ENCODE peak calls at places on chromosomes 1 and 21, in four cellular contexts. O is cardiac fibroblast; I is epithelial cell of proximal tubule; B is activated CD8-positive, alpha-beta T cell treated with anti-CD3 and anti-CD28 coated beads for 36 hours. W is an unnamed sample.

GRCh38 chr21:38327984-38328383 is 71.2 kb downstream of the KCNJ15 start:
- DNase-seq in O (no peak), I (no peak), B (peak), W (no peak)

GRCh38 chr1:21935393-21935804 is 1.7 kb downstream of the HSPG2 start:
- DNase-seq in O (no peak), I (no peak), B (no peak), W (no peak)

GRCh38 chr1:52635321-52636089 is 2.5 kb downstream of the SHISAL2A start:
- DNase-seq in O (no peak), I (no peak), B (no peak), W (no peak)

GRCh38 chr1:229091721-229092136 is 179.2 kb upstream of the RAB4A start:
- DNase-seq in O (no peak), I (no peak), B (no peak), W (no peak)

GRCh38 chr1:41476807-41477361 is 7.6 kb downstream of the EDN2 start:
- DNase-seq in O (peak), I (no peak), B (no peak), W (no peak)

GRCh38 chr21:16891821-16892220 is 621.0 kb upstream of the CXADR start:
- DNase-seq in O (peak), I (peak), B (no peak), W (peak)

GRCh38 chr1:232810856-232811255 is 5.6 kb downstream of the MAP10 start:
- DNase-seq in O (peak), I (no peak), B (no peak), W (no peak)

GRCh38 chr1:43421976-43422750 is 31.6 kb downstream of the HYI start:
- DNase-seq in O (no peak), I (no peak), B (no peak), W (no peak)

DNA sequence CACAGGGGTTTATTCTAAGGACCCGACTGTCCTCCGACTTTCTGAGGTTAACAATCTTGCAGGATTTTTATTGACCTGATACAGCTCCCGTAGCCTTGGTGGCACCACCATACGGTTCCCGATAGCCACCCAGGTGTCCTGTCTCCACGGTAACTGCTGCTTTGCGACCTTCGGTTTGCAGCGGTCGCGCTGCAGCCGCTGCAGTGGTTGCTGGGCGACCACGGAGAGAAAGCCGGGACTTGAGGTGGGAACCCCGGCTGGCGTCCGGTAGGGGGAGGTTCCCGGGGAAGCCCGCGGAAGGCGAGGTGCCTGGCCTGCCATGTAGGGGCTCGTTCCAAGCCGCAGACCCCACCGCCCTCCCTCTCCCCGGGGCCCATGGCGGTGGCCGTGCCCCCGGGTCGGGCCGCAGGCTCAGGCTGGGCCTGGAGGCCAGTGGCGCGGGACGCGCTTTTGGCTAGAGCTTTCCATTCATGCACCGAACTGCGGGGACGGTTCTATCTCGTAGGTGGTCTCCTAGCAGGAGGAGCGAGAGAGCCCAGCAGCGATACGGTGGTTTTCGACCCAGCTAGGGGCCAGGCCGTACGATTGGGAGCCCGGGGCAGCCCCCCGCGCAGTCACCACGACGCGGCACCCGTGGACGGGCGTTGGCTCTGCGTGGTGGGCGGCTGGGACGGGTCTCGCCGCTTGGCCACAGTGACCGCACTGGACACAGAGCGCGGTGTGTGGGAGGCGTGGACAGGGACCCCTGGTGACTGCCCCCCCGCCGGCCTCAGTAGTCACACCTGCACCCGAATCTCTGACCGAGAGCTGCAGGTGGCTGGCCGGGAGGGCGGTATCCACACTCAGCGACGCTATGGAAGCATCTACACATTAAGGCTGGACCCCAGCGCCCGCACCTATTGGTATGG is at the start of gene KLHDC9:
- DNase-seq in O (no peak), I (no peak), B (peak), W (peak)
- TF ChIP-seq CTCF in O (no peak), I (peak), B (no peak), W (no peak)

GRCh38 chr1:207832796-207833195 is 78.1 kb downstream of the CD34 start:
- DNase-seq in O (no peak), I (no peak), B (no peak), W (no peak)
- TF ChIP-seq CTCF in O (no peak), I (no peak), B (no peak), W (no peak)

GRCh38 chr1:54510715-54511270 is 37.2 kb upstream of the ACOT11 start:
- DNase-seq in O (no peak), I (no peak), B (no peak), W (no peak)
- TF ChIP-seq CTCF in O (no peak), I (no peak), B (no peak), W (no peak)

GRCh38 chr1:91608876-91609275 is 108.2 kb downstream of the CDC7 start:
- DNase-seq in O (peak), I (peak), B (no peak), W (peak)
- TF ChIP-seq CTCF in O (no peak), I (peak), B (no peak), W (no peak)

GRCh38 chr1:211511947-211512346 is 20.0 kb upstream of the RD3 start:
- DNase-seq in O (peak), I (no peak), B (no peak), W (peak)

GRCh38 chr1:211517006-211517405 is 25.0 kb upstream of the RD3 start:
- DNase-seq in O (no peak), I (no peak), B (peak), W (no peak)

GRCh38 chr1:211515090-211516023 is 23.4 kb upstream of the RD3 start:
- DNase-seq in O (peak), I (peak), B (peak), W (peak)

GRCh38 chr1:211511030-211511429 is 19.1 kb upstream of the RD3 start:
- DNase-seq in O (peak), I (no peak), B (no peak), W (no peak)

GRCh38 chr1:211514030-211514754 is 22.2 kb upstream of the RD3 start:
- DNase-seq in O (peak), I (peak), B (peak), W (peak)
- TF ChIP-seq CTCF in O (peak), I (peak), B (peak), W (peak)

GRCh38 chr1:66346057-66346795 is 187.7 kb upstream of the SGIP1 start:
- DNase-seq in O (no peak), I (no peak), B (no peak), W (no peak)

GRCh38 chr1:66342707-66343106 is 191.2 kb upstream of the SGIP1 start:
- DNase-seq in O (no peak), I (no peak), B (peak), W (no peak)

GRCh38 chr1:66346873-66347272 is 187.1 kb upstream of the SGIP1 start:
- DNase-seq in O (no peak), I (no peak), B (no peak), W (no peak)

GRCh38 chr1:66341446-66342089 is 192.4 kb upstream of the SGIP1 start:
- DNase-seq in O (no peak), I (no peak), B (no peak), W (no peak)

GRCh38 chr1:66343569-66344325 is 190.2 kb upstream of the SGIP1 start:
- DNase-seq in O (peak), I (no peak), B (peak), W (no peak)
- TF ChIP-seq CTCF in O (no peak), I (no peak), B (no peak), W (no peak)

DNA sequence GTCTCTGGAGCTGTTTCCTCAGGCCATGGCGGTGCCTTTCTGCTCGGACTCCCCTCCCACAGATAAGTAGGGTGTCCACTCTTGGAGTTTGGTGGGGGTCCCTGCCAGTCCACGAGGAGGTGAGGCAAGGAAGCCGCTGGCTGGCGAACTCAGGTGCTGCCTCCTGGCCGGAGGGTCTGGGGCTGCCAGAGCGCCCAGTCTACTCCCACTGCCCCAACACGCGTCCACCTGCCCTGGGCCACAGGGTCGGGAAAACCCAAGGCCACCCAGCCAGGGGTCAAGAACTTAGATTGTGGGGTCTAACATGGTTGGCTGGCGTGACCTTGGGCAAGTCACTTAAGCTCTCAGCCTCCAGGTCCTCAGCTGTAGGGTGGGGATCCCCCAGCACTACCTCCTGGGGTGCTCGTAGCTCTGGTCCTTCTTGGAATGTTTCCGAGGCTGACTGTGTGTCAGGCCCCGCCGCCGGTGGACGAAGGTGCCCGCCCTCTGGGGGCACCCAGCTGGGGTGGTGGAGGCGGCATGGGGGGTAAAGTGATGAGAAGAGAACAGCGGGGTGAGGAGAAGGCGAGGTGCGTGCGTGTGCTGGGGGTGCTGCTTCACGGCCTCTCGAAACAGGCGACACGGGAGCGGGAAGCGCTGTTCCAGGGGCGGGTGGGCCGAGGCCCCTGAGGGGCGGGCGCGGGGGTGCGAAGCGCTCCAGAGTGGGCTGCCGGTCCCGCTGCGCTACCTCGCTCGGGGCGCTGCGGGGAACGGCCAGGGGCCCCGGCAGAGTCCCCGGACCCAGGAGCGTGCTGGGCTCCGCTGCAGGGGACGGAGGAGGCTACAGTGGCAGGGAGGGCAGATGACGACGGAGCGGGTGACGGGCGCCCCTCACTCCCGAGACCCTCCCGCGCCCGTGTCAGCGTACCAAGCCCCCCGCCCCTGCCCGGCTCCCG is 1.2 kb downstream of the SH2D5 start:
- DNase-seq in O (no peak), I (no peak), B (peak), W (no peak)
- TF ChIP-seq CTCF in O (no peak), I (no peak), B (no peak), W (no peak)

GRCh38 chr1:17577907-17578297 is 38.4 kb downstream of the ARHGEF10L start:
- DNase-seq in O (no peak), I (no peak), B (no peak), W (no peak)

GRCh38 chr1:17573518-17574041 is 34.1 kb downstream of the ARHGEF10L start:
- DNase-seq in O (no peak), I (no peak), B (no peak), W (no peak)

GRCh38 chr1:17575786-17576584 is 36.5 kb downstream of the ARHGEF10L start:
- DNase-seq in O (no peak), I (no peak), B (no peak), W (peak)

GRCh38 chr1:17572264-17572985 is 32.9 kb downstream of the ARHGEF10L start:
- DNase-seq in O (no peak), I (no peak), B (peak), W (no peak)

DNA sequence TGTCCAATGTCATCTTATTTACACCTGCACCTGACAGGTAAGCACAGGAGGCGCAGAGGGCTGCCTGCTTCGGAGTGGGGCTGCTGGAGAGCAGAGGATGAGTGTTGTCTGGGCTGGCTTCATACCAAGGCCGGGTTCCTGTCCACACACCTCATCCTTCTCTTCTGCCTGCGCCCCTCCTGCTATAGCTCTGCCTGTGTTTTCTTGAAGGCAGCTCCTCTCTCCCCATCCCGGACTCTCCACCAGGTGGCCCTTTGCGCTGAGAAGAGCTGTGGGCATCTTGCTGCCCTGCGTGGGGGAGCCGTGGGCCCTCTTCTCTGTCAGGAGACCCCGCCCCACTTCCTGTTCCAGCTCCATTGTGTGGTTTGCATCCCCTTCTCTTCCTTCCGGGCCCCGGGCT is 35.0 kb downstream of the ARHGEF10L start:
- DNase-seq in O (no peak), I (no peak), B (no peak), W (no peak)
- TF ChIP-seq CTCF in O (peak), I (peak), B (no peak), W (peak)

GRCh38 chr1:26991310-26992116 is 2.0 kb upstream of the TRNP1 start:
- DNase-seq in O (no peak), I (no peak), B (peak), W (peak)
- TF ChIP-seq CTCF in O (no peak), I (no peak), B (no peak), W (peak)

GRCh38 chr1:202562443-202563060 is 147.7 kb downstream of the SYT2 start:
- DNase-seq in O (no peak), I (no peak), B (no peak), W (no peak)

GRCh38 chr1:202563818-202564217 is 146.4 kb downstream of the SYT2 start:
- DNase-seq in O (no peak), I (no peak), B (no peak), W (no peak)

GRCh38 chr1:202561240-202561639 is 149.0 kb downstream of the SYT2 start:
- DNase-seq in O (no peak), I (no peak), B (no peak), W (no peak)

GRCh38 chr1:202564958-202565497 is 145.2 kb downstream of the SYT2 start:
- DNase-seq in O (no peak), I (no peak), B (no peak), W (no peak)

DNA sequence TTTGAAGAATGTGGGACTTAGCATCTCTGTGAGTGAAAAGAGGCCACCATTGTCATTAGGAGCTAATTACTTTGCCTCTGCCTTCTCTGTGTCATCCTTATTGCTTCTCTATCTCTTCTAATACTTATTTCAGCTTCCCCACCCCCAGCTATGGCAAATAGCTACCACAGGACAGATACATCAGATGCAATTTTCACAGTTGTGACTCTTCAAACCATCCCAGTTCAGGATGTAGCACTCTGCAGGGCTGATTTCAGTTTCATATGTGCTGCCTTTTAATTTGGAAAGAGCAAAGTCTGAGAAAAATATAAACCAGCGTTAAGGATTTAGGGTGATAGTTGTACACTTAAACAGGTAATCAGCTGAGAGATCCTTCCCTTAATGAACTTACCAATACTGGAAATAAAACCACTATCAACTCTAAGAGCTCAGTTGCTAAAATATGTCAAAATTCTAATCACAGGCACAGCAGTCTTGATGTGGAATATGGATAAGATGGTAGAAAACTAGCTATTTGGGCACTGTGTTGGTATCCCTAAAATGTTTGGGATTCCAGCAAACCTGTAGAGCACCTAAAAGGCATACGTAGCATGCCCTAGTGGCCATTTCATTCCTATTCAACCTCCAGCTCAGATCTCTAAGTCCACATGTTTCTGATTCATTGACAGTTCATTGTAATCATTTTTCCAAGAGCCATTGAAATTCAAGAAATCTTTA is 148.4 kb downstream of the SYT2 start:
- DNase-seq in O (no peak), I (no peak), B (no peak), W (no peak)
- TF ChIP-seq CTCF in O (no peak), I (peak), B (no peak), W (no peak)